ENCODE peak calls at places on chromosomes 1 and 21, in six cellular contexts. One of them, this sample, is unnamed.

GRCh38 chr1:63863137-63863536 is 89.3 kb downstream of the ROR1 start:
- DNase-seq in left ventricle myocardium inferior: no peak
- DNase-seq in right lobe of liver: no peak
- DNase-seq in fibroblast of pulmonary artery: no peak
- DNase-seq in heart right ventricle: no peak
- DNase-seq in cardiac muscle cell: no peak
- DNase-seq in this sample: no peak

GRCh38 chr1:85151446-85151845 is 49.4 kb downstream of the SYDE2 start:
- DNase-seq in left ventricle myocardium inferior: no peak
- DNase-seq in right lobe of liver: no peak
- DNase-seq in fibroblast of pulmonary artery: no peak
- DNase-seq in heart right ventricle: no peak
- DNase-seq in cardiac muscle cell: no peak
- DNase-seq in this sample: no peak

GRCh38 chr1:184027751-184028682 is 9.5 kb downstream of the COLGALT2 start:
- DNase-seq in left ventricle myocardium inferior: no peak
- DNase-seq in right lobe of liver: no peak
- DNase-seq in fibroblast of pulmonary artery: no peak
- DNase-seq in heart right ventricle: no peak
- DNase-seq in cardiac muscle cell: peak; percentile 46
- DNase-seq in this sample: no peak

GRCh38 chr1:237478842-237479241 is 411.9 kb downstream of the ZP4 start:
- DNase-seq in left ventricle myocardium inferior: no peak
- DNase-seq in right lobe of liver: no peak
- DNase-seq in fibroblast of pulmonary artery: no peak
- DNase-seq in heart right ventricle: no peak
- DNase-seq in cardiac muscle cell: no peak
- DNase-seq in this sample: no peak

GRCh38 chr1:21865609-21865942 is 53.5 kb downstream of the LDLRAD2 start:
- DNase-seq in left ventricle myocardium inferior: no peak
- DNase-seq in right lobe of liver: no peak
- DNase-seq in fibroblast of pulmonary artery: no peak
- DNase-seq in heart right ventricle: no peak
- DNase-seq in cardiac muscle cell: no peak
- DNase-seq in this sample: no peak

GRCh38 chr1:94316836-94317789 is 79.7 kb upstream of the ARHGAP29 start:
- DNase-seq in left ventricle myocardium inferior: no peak
- DNase-seq in right lobe of liver: peak; percentile 59
- DNase-seq in fibroblast of pulmonary artery: peak; percentile 75
- DNase-seq in heart right ventricle: no peak
- DNase-seq in cardiac muscle cell: peak; percentile 73
- DNase-seq in this sample: no peak

GRCh38 chr1:1626207-1627141 is 5.5 kb upstream of the MMP23B start:
- DNase-seq in left ventricle myocardium inferior: no peak
- DNase-seq in right lobe of liver: peak; percentile 18
- DNase-seq in fibroblast of pulmonary artery: no peak
- DNase-seq in heart right ventricle: no peak
- DNase-seq in cardiac muscle cell: no peak
- DNase-seq in this sample: no peak

GRCh38 chr21:31921079-31921478 is 48.3 kb downstream of the HUNK start:
- DNase-seq in left ventricle myocardium inferior: no peak
- DNase-seq in right lobe of liver: no peak
- DNase-seq in fibroblast of pulmonary artery: no peak
- DNase-seq in heart right ventricle: no peak
- DNase-seq in cardiac muscle cell: no peak
- DNase-seq in this sample: no peak

GRCh38 chr1:216785760-216786159 is 62.5 kb upstream of the ESRRG start:
- DNase-seq in left ventricle myocardium inferior: no peak
- DNase-seq in right lobe of liver: no peak
- DNase-seq in fibroblast of pulmonary artery: no peak
- DNase-seq in heart right ventricle: peak; percentile 18
- DNase-seq in cardiac muscle cell: no peak
- DNase-seq in this sample: no peak

GRCh38 chr1:30748098-30748698 is 9.4 kb downstream of the LAPTM5 start:
- DNase-seq in left ventricle myocardium inferior: no peak
- DNase-seq in right lobe of liver: no peak
- DNase-seq in fibroblast of pulmonary artery: peak; percentile 15
- DNase-seq in heart right ventricle: no peak
- DNase-seq in cardiac muscle cell: peak; percentile 24
- DNase-seq in this sample: no peak

GRCh38 chr1:16976966-16977365 is 3.5 kb downstream of the MFAP2 start:
- DNase-seq in left ventricle myocardium inferior: no peak
- DNase-seq in right lobe of liver: no peak
- DNase-seq in fibroblast of pulmonary artery: no peak
- DNase-seq in heart right ventricle: no peak
- DNase-seq in cardiac muscle cell: no peak
- DNase-seq in this sample: no peak

GRCh38 chr1:172969611-172970010 is 81.1 kb downstream of the TNFSF18 start:
- DNase-seq in left ventricle myocardium inferior: no peak
- DNase-seq in right lobe of liver: no peak
- DNase-seq in fibroblast of pulmonary artery: peak; percentile 81
- DNase-seq in heart right ventricle: no peak
- DNase-seq in cardiac muscle cell: peak; percentile 82
- DNase-seq in this sample: peak; percentile 53

GRCh38 chr21:17921579-17922530 is 102.7 kb upstream of the C21orf91 start:
- DNase-seq in left ventricle myocardium inferior: no peak
- DNase-seq in right lobe of liver: no peak
- DNase-seq in fibroblast of pulmonary artery: peak; percentile 87
- DNase-seq in heart right ventricle: peak; percentile 20
- DNase-seq in cardiac muscle cell: peak; percentile 87
- DNase-seq in this sample: peak; percentile 72

GRCh38 chr1:19091539-19091938 is 118.5 kb downstream of the UBR4 start:
- DNase-seq in left ventricle myocardium inferior: no peak
- DNase-seq in right lobe of liver: no peak
- DNase-seq in fibroblast of pulmonary artery: peak; percentile 29
- DNase-seq in heart right ventricle: no peak
- DNase-seq in cardiac muscle cell: peak; percentile 15
- DNase-seq in this sample: no peak

GRCh38 chr1:167489581-167490340 is 28.6 kb downstream of the CD247 start:
- DNase-seq in left ventricle myocardium inferior: no peak
- DNase-seq in right lobe of liver: no peak
- DNase-seq in fibroblast of pulmonary artery: no peak
- DNase-seq in heart right ventricle: no peak
- DNase-seq in cardiac muscle cell: no peak
- DNase-seq in this sample: no peak

GRCh38 chr1:88763649-88764406 is 79.8 kb downstream of the PKN2 start:
- DNase-seq in left ventricle myocardium inferior: no peak
- DNase-seq in right lobe of liver: no peak
- DNase-seq in fibroblast of pulmonary artery: peak; percentile 14
- DNase-seq in heart right ventricle: no peak
- DNase-seq in cardiac muscle cell: peak; percentile 13
- DNase-seq in this sample: peak; percentile 44

GRCh38 chr1:245411245-245411644 is 256.5 kb downstream of the KIF26B start:
- DNase-seq in left ventricle myocardium inferior: no peak
- DNase-seq in right lobe of liver: no peak
- DNase-seq in fibroblast of pulmonary artery: no peak
- DNase-seq in heart right ventricle: no peak
- DNase-seq in cardiac muscle cell: no peak
- DNase-seq in this sample: peak; percentile 11

GRCh38 chr21:34670962-34671348 is 2.2 kb downstream of the CLIC6 start:
- DNase-seq in left ventricle myocardium inferior: no peak
- DNase-seq in right lobe of liver: no peak
- DNase-seq in fibroblast of pulmonary artery: no peak
- DNase-seq in heart right ventricle: no peak
- DNase-seq in cardiac muscle cell: no peak
- DNase-seq in this sample: no peak

DNA sequence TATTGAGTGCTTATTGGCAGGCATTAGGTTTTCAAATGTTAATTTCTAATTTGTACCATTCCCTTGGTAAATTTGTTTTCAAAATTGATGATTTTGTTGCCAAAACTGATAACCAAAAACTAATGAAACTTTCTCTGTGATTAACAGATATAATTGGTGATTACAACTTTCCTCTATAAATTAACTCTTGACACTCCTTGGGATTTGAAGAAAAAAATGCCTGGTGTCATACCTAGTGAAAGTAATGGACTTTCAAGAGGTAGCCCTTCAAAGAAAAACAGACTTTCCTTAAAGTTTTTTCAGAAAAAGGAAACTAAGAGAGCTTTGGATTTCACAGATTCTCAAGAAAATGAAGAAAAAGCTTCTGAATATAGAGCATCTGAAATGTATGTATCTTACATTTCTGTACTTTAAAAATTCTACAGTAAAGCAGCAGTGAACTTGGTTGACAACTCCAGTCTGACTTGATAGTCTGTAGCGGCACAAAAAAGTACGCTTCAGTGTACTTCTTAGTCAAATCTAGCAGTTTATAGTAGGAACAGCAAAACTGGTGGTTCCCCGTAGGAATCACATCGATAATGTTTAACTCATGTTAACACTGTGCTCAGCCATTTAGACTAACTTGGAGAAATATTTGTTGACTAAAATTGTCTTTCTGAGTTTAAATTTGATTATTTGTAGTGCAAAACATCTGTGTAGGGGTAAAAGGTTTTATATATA is 3.0 kb downstream of the USP1 start:
- DNase-seq in left ventricle myocardium inferior: no peak
- DNase-seq in right lobe of liver: no peak
- DNase-seq in fibroblast of pulmonary artery: peak; percentile 6
- DNase-seq in heart right ventricle: no peak
- DNase-seq in cardiac muscle cell: no peak
- DNase-seq in this sample: no peak
- TF ChIP-seq CTCF in left ventricle myocardium inferior: no peak
- TF ChIP-seq CTCF in right lobe of liver: no peak
- TF ChIP-seq CTCF in fibroblast of pulmonary artery: no peak
- TF ChIP-seq CTCF in heart right ventricle: no peak
- TF ChIP-seq CTCF in cardiac muscle cell: no peak
- TF ChIP-seq CTCF in this sample: no peak

GRCh38 chr1:113861641-113862040 is 9.9 kb downstream of the PTPN22 start:
- DNase-seq in left ventricle myocardium inferior: no peak
- DNase-seq in right lobe of liver: no peak
- DNase-seq in fibroblast of pulmonary artery: no peak
- DNase-seq in heart right ventricle: no peak
- DNase-seq in cardiac muscle cell: no peak
- DNase-seq in this sample: no peak

GRCh38 chr1:113859478-113860175 is 11.9 kb downstream of the PTPN22 start:
- DNase-seq in left ventricle myocardium inferior: no peak
- DNase-seq in right lobe of liver: no peak
- DNase-seq in fibroblast of pulmonary artery: no peak
- DNase-seq in heart right ventricle: no peak
- DNase-seq in cardiac muscle cell: no peak
- DNase-seq in this sample: no peak

GRCh38 chr1:113858418-113858817 is 13.1 kb downstream of the PTPN22 start:
- DNase-seq in left ventricle myocardium inferior: no peak
- DNase-seq in right lobe of liver: no peak
- DNase-seq in fibroblast of pulmonary artery: no peak
- DNase-seq in heart right ventricle: no peak
- DNase-seq in cardiac muscle cell: no peak
- DNase-seq in this sample: no peak

GRCh38 chr1:113858982-113859381 is 12.5 kb downstream of the PTPN22 start:
- DNase-seq in left ventricle myocardium inferior: no peak
- DNase-seq in right lobe of liver: no peak
- DNase-seq in fibroblast of pulmonary artery: no peak
- DNase-seq in heart right ventricle: no peak
- DNase-seq in cardiac muscle cell: no peak
- DNase-seq in this sample: no peak

GRCh38 chr1:113860891-113861290 is 10.6 kb downstream of the PTPN22 start:
- DNase-seq in left ventricle myocardium inferior: no peak
- DNase-seq in right lobe of liver: no peak
- DNase-seq in fibroblast of pulmonary artery: peak; percentile 87
- DNase-seq in heart right ventricle: no peak
- DNase-seq in cardiac muscle cell: peak; percentile 87
- DNase-seq in this sample: peak; percentile 71
- H3K4me3 ChIP-seq in left ventricle myocardium inferior: no peak overlapping the region
- H3K4me3 ChIP-seq in right lobe of liver: no peak overlapping the region
- H3K4me3 ChIP-seq in fibroblast of pulmonary artery: peak overlapping the region; percentile 21
- H3K4me3 ChIP-seq in heart right ventricle: no peak overlapping the region
- H3K4me3 ChIP-seq in cardiac muscle cell: no peak overlapping the region
- H3K4me3 ChIP-seq in this sample: no peak overlapping the region

DNA sequence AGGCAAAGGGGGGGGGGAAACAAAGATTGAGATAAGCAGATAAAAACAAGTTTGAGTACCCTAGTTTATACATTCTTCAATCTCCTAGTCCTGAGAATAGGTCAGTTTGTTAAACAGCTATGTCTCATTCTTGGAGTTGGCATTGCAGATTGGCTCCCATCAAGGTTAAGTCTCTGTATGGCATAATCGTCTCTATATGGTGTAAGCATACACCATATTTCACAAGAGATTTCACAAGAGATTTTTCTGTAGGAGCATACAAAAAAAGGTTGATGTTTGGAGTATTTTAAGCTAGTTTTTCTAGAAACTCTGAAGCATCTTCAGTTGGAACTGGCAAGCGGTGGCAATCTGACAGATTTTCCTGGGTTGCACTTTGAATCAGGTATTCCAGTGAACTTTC is 35.8 kb downstream of the NCAM2 start:
- DNase-seq in left ventricle myocardium inferior: no peak
- DNase-seq in right lobe of liver: no peak
- DNase-seq in fibroblast of pulmonary artery: no peak
- DNase-seq in heart right ventricle: no peak
- DNase-seq in cardiac muscle cell: no peak
- DNase-seq in this sample: no peak
- TF ChIP-seq CTCF in left ventricle myocardium inferior: no peak
- TF ChIP-seq CTCF in right lobe of liver: no peak
- TF ChIP-seq CTCF in fibroblast of pulmonary artery: no peak
- TF ChIP-seq CTCF in heart right ventricle: no peak
- TF ChIP-seq CTCF in cardiac muscle cell: no peak
- TF ChIP-seq CTCF in this sample: no peak

DNA sequence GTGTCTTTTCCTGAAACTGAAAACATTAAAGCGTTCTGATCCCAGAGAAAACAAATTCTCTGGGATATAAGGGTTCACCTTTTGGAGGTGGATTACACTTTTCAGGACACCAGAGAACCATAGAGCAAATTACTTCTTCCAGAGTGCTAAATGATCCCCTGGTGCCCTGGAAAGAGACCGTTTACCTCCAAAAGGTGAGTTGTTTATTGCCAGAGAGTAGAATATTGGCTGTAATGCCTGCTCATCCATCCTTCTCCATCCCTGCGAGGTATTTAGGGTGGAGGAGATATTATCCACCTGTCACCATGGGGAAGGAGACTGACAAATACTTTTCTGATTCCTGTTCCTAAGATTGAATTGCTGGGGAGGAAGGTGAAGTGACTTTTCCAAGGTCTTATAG is 30.4 kb downstream of the PBX1 start:
- DNase-seq in left ventricle myocardium inferior: no peak
- DNase-seq in right lobe of liver: no peak
- DNase-seq in fibroblast of pulmonary artery: no peak
- DNase-seq in heart right ventricle: no peak
- DNase-seq in cardiac muscle cell: no peak
- DNase-seq in this sample: no peak
- H3K4me3 ChIP-seq in left ventricle myocardium inferior: peak overlapping the region; percentile 47
- H3K4me3 ChIP-seq in right lobe of liver: no peak overlapping the region
- H3K4me3 ChIP-seq in fibroblast of pulmonary artery: no peak overlapping the region
- H3K4me3 ChIP-seq in heart right ventricle: peak overlapping the region; percentile 32
- H3K4me3 ChIP-seq in cardiac muscle cell: peak overlapping the region; percentile 18
- H3K4me3 ChIP-seq in this sample: no peak overlapping the region